ENCODE peak calls at places on chromosomes 16 and 17, in seven cellular contexts. I is ovary, E is bronchial epithelial cell, F is DND-41, P is tibial nerve, M is dorsolateral prefrontal cortex, D is prostate gland. U is an unnamed sample.

GRCh38 chr17:57577751-57578607 is 167.1 kb downstream of the CCDC182 start:
- DNase-seq in I (peak; percentile 76), E (peak; percentile 53), F (no peak), P (peak; percentile 55), M (no peak), D (peak; percentile 29), U (no peak)

GRCh38 chr17:20094777-20095176 is 85.6 kb downstream of the SPECC1 start:
- DNase-seq in I (no peak), E (peak; percentile 51), F (no peak), P (no peak), M (no peak), D (no peak), U (no peak)

GRCh38 chr16:73126453-73126853 is 78.5 kb upstream of the ZFHX3 start:
- DNase-seq in I (no peak), E (peak; percentile 72), F (no peak), P (peak; percentile 58), M (no peak), D (no peak), U (peak; percentile 47)

GRCh38 chr17:6374761-6375312 is 60.1 kb downstream of the AIPL1 start:
- DNase-seq in I (no peak), E (peak; percentile 85), F (no peak), P (no peak), M (peak; percentile 25), D (no peak), U (peak; percentile 9)

GRCh38 chr17:79616801-79617200 is 6.0 kb upstream of the RBFOX3 start:
- DNase-seq in I (no peak), E (no peak), F (no peak), P (no peak), M (no peak), D (no peak), U (no peak)

GRCh38 chr17:58215685-58216084 is 3.4 kb downstream of the MKS1 start:
- DNase-seq in I (no peak), E (no peak), F (peak; percentile 18), P (no peak), M (no peak), D (no peak), U (no peak)

GRCh38 chr16:81480856-81481821 is 36.5 kb downstream of the CMIP start:
- DNase-seq in I (no peak), E (no peak), F (no peak), P (peak; percentile 44), M (no peak), D (no peak), U (no peak)

GRCh38 chr17:8644507-8644902 is 14.0 kb upstream of the MYH10 start:
- DNase-seq in I (no peak), E (no peak), F (no peak), P (no peak), M (no peak), D (no peak), U (no peak)

GRCh38 chr17:7109461-7110322 is 4.9 kb downstream of the ASGR2 start:
- DNase-seq in I (no peak), E (no peak), F (no peak), P (no peak), M (no peak), D (no peak), U (no peak)

GRCh38 chr17:32498362-32498761 is 11.6 kb downstream of the CDK5R1 start:
- DNase-seq in I (no peak), E (no peak), F (no peak), P (no peak), M (no peak), D (no peak), U (no peak)

GRCh38 chr16:89093602-89094251 is at the start of gene ACSF3:
- DNase-seq in I (peak; percentile 68), E (no peak), F (peak; percentile 71), P (peak; percentile 35), M (peak; percentile 41), D (peak; percentile 24), U (no peak)

GRCh38 chr17:7020894-7021664 is 1.8 kb upstream of the BCL6B start:
- DNase-seq in I (no peak), E (no peak), F (no peak), P (no peak), M (no peak), D (no peak), U (no peak)

GRCh38 chr16:78045865-78046581 is 23.7 kb downstream of the CLEC3A start:
- DNase-seq in I (peak; percentile 61), E (peak; percentile 4), F (peak; percentile 33), P (peak; percentile 6), M (peak; percentile 26), D (peak; percentile 47), U (no peak)

GRCh38 chr17:71748872-71749271 is 371.9 kb upstream of the SOX9 start:
- DNase-seq in I (no peak), E (no peak), F (no peak), P (no peak), M (no peak), D (no peak), U (no peak)

GRCh38 chr17:27346228-27346899 is 52.5 kb downstream of the WSB1 start:
- DNase-seq in I (no peak), E (no peak), F (no peak), P (no peak), M (no peak), D (no peak), U (no peak)

GRCh38 chr16:84942786-84943185 is 68.5 kb downstream of the ZDHHC7 start:
- DNase-seq in I (no peak), E (no peak), F (no peak), P (no peak), M (no peak), D (no peak), U (no peak)

GRCh38 chr17:63249256-63250006 is 196.7 kb downstream of the CYB561 start:
- DNase-seq in I (no peak), E (no peak), F (no peak), P (no peak), M (no peak), D (no peak), U (no peak)

GRCh38 chr17:35242158-35242804 is 591 bp upstream of the SLFN5 start:
- DNase-seq in I (peak; percentile 59), E (peak; percentile 86), F (peak; percentile 81), P (peak; percentile 29), M (peak; percentile 16), D (peak; percentile 83), U (peak; percentile 16)

GRCh38 chr17:77388384-77389306 is 247.9 kb downstream of the SEC14L1 start:
- DNase-seq in I (no peak), E (no peak), F (no peak), P (no peak), M (no peak), D (no peak), U (no peak)

DNA sequence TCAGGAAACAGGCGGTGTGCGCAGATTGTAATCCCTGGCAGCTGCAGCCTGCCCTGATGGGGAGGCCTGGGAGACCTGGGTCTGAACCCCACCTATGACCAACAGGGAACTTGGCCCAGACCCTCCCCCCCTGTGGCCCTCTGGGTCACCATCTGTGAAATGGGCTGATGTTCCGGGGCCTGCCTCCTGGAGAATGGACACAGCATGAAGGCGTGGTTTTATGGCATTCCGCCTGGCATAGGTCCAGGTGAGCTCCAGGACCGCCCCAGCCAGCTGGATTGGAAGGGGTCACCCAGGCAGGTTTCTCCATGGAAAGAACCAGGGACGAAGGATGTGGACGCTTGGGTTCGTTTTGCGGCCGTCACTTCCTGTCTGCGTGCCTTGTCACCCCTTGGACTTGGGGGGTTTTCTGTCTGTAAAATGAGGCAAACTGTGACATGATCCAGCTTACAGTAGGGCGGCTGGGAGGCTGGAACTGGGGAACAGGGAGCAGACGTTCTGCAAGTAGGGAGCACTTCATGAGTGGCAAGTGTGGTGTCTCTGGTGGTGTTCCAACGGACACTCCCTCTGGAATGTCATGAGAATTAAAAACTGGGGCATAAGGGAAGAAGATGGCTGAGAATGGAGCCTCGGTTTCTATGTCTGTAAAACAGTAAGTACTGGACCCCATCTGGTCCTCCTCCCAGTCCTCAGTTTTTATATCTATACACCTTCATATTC is 1.6 kb downstream of the CPNE2 start:
- DNase-seq in I (peak; percentile 43), E (no peak), F (no peak), P (no peak), M (no peak), D (no peak), U (no peak)
- H3K4me3 ChIP-seq in I (no peak overlapping the region), E (no peak overlapping the region), F (no peak overlapping the region), P (no peak overlapping the region), M (peak overlapping the region; percentile 90), D (peak overlapping the region; percentile 76), U (peak overlapping the region; percentile 66)

DNA sequence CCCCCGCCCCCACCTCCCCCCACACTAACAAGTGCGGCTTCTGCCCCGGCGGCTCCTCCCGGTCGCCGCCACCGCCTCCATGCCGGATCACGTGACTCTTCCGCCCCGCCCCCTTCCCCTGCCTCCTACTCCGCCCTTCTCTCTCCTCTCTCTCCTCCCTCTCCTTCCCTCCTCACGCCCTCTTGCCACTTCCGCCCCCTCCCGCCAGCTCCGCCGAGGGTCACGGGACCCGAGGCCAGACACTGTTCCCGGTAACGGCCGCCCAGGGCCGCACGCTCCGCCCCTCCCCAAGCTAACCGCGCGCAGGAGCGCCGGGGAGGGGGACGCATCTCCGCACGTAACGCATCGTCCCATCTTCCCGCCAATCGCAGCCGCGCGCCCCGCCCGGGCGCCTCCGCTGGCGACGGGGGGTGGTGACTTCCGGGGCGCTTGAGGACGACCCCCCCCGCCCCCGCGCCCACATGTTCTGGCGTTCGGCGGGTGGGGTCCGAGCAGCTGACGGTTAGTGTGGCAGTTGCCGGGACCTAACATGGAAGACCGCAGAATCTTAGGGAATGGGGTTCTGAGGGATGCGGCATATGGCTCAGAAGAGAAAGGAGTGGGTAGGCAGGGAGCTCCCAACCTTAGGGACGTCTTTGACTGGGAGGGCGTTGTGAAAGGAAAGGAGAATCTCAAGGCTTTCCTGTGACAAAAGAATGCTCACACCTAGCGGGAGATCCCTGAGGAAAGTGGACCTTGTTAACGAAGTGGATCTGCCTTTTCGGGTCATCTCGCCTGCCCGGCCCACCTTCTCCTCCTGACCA is at the start of gene USP32:
- DNase-seq in I (peak; percentile 99), E (peak; percentile 89), F (peak; percentile 99), P (peak; percentile 99), M (peak; percentile 96), D (peak; percentile 98), U (peak; percentile 67)
- TF ChIP-seq CTCF in I (peak; percentile 44), E (peak; percentile 59), F (peak; percentile 41), P (peak; percentile 12), M (peak; percentile 30), D (peak; percentile 76), U (peak; percentile 12)

GRCh38 chr16:24730914-24731313 is 1.5 kb downstream of the TNRC6A start:
- DNase-seq in I (no peak), E (no peak), F (no peak), P (no peak), M (no peak), D (no peak), U (no peak)

GRCh38 chr16:24729243-24729966 is at the start of gene TNRC6A:
- DNase-seq in I (peak; percentile 94), E (peak; percentile 62), F (peak; percentile 81), P (peak; percentile 70), M (peak; percentile 85), D (peak; percentile 80), U (no peak)

GRCh38 chr16:24734382-24734781 is 4.9 kb downstream of the TNRC6A start:
- DNase-seq in I (no peak), E (no peak), F (no peak), P (no peak), M (no peak), D (no peak), U (no peak)

GRCh38 chr16:24729967-24730815 is 740 bp downstream of the TNRC6A start:
- DNase-seq in I (peak; percentile 62), E (peak; percentile 42), F (peak; percentile 39), P (no peak), M (peak; percentile 14), D (peak; percentile 18), U (no peak)

GRCh38 chr16:24731722-24732419 is 2.4 kb downstream of the TNRC6A start:
- DNase-seq in I (peak; percentile 33), E (no peak), F (no peak), P (no peak), M (no peak), D (no peak), U (no peak)
- H3K4me3 ChIP-seq in I (no peak overlapping the region), E (no peak overlapping the region), F (no peak overlapping the region), P (no peak overlapping the region), M (peak overlapping the region; percentile 88), D (no peak overlapping the region), U (peak overlapping the region; percentile 90)

GRCh38 chr17:59762022-59762825 is 54.8 kb downstream of the VMP1 start:
- DNase-seq in I (no peak), E (peak; percentile 87), F (no peak), P (no peak), M (no peak), D (no peak), U (no peak)
- TF ChIP-seq CTCF in I (no peak), E (no peak), F (no peak), P (no peak), M (no peak), D (no peak), U (no peak)

U was measured in epithelial cell of proximal tubule.